ENCODE peak calls at places on chromosomes 2 and 18, in four cellular contexts. J is K562, D is H1, K is A549. O is an unnamed sample.

GRCh38 chr2:46885376-46885775 is 30.2 kb downstream of the MCFD2 start:
- DNase-seq in D (no peak), J (no peak), K (no peak), O (no peak)

GRCh38 chr2:73984922-73985317 is 210 bp downstream of the TET3 start:
- DNase-seq in D (no peak), J (no peak), K (peak), O (peak)

GRCh38 chr18:43620936-43621335 is 343.6 kb upstream of the SYT4 start:
- DNase-seq in D (no peak), K (peak), J (peak), O (peak)

GRCh38 chr2:69166812-69167468 is 154.0 kb downstream of the ANTXR1 start:
- DNase-seq in J (no peak), K (no peak), D (no peak), O (peak)

GRCh38 chr2:102063948-102064678 is 72.4 kb downstream of the IL1R2 start:
- DNase-seq in K (peak), D (no peak), J (peak), O (peak)

GRCh38 chr18:59990121-59990818 is 90.5 kb downstream of the PMAIP1 start:
- DNase-seq in K (no peak), J (no peak), D (no peak), O (no peak)

GRCh38 chr2:158305501-158305900 is 151.1 kb downstream of the CCDC148 start:
- DNase-seq in K (no peak), J (no peak), D (no peak), O (no peak)

GRCh38 chr2:44836174-44836573 is 105.3 kb upstream of the SIX3 start:
- DNase-seq in J (no peak), K (no peak), D (no peak), O (no peak)

GRCh38 chr2:73746015-73746876 is 9.1 kb upstream of the TPRKB start:
- DNase-seq in K (no peak), D (no peak), J (no peak), O (no peak)

GRCh38 chr2:219629976-219630695 is 2.7 kb downstream of the SLC4A3 start:
- DNase-seq in J (no peak), K (no peak), D (no peak), O (no peak)

GRCh38 chr18:79747156-79747845 is 50.4 kb upstream of the KCNG2 start:
- DNase-seq in J (no peak), D (no peak), K (no peak), O (no peak)

GRCh38 chr18:48948112-48949050 is 2.4 kb downstream of the SMAD7 start:
- DNase-seq in K (no peak), D (no peak), J (peak), O (peak)

GRCh38 chr2:153074207-153074606 is 355.8 kb downstream of the ARL6IP6 start:
- DNase-seq in D (no peak), J (no peak), K (no peak), O (no peak)

GRCh38 chr18:10526211-10526949 is 553 bp downstream of the NAPG start:
- DNase-seq in J (peak), D (no peak), K (peak), O (peak)

GRCh38 chr18:3715223-3716080 is 265.5 kb downstream of the TGIF1 start:
- DNase-seq in D (no peak), K (no peak), J (no peak), O (no peak)

GRCh38 chr2:56449449-56449860 is 265.7 kb downstream of the CCDC85A start:
- DNase-seq in D (no peak), J (no peak), K (peak), O (no peak)

GRCh38 chr18:26565514-26565913 is 17.2 kb upstream of the KCTD1 start:
- DNase-seq in K (no peak), J (no peak), D (no peak), O (no peak)

GRCh38 chr2:217099561-217099960 is 239.7 kb upstream of the TNP1 start:
- DNase-seq in D (no peak), K (no peak), J (no peak), O (no peak)

GRCh38 chr2:20623741-20624155 is 27.1 kb downstream of the HS1BP3 start:
- DNase-seq in K (no peak), D (no peak), J (no peak), O (no peak)

GRCh38 chr2:19361325-19361990 is 3.0 kb upstream of the OSR1 start:
- DNase-seq in K (no peak), D (no peak), J (no peak), O (no peak)

GRCh38 chr2:105563000-105563719 is 164.3 kb upstream of the FHL2 start:
- DNase-seq in K (no peak), J (no peak), D (no peak), O (no peak)

GRCh38 chr2:236573066-236573929 is 3.7 kb downstream of the ACKR3 start:
- DNase-seq in D (no peak), K (no peak), J (no peak), O (no peak)

GRCh38 chr2:188416367-188416766 is 124.7 kb downstream of the GULP1 start:
- DNase-seq in K (no peak), D (no peak), J (no peak), O (no peak)

GRCh38 chr2:60302377-60303126 is 250.9 kb downstream of the BCL11A start:
- DNase-seq in J (no peak), D (no peak), K (no peak), O (no peak)

GRCh38 chr2:70301344-70302194 is at the start of gene FAM136A:
- DNase-seq in D (peak), K (peak), J (peak), O (peak)

GRCh38 chr2:223585691-223586090 is 16.5 kb downstream of the SCG2 start:
- DNase-seq in D (no peak), K (peak), J (no peak), O (no peak)
- TF ChIP-seq CHD2 in D (no peak), K (no peak), J (no peak), O (no peak)

DNA sequence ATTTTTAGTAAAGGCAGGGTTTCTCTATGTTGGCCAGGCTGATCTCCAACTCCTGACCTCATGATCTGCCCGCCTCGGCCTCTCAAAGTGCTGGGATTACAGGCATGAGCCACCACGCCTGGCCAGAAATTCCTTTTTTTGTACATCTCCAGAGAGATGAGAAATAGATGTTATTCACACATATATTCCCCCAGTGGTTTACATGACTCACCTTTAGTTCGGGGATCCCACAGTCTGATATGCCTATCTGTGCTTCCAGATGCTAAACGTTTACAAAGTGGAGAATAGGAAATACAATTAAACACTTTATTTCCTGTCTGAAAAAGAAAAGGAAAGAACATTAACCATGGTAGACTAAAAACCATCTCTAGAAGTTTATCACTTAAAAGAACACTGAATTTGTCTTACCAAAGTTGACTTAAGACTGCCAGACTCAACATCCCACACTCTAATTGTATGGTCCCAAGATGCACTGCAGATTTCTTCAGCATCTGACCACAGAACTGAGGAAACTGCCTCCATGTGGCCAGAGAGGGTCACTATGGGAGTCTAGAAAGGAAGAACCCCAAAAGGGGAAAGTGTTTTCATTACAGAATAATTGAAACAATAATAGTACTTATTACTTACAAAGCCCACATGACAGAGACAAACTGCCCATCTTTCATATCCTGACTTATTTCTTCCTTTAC is 12.6 kb upstream of the ICA1L start:
- DNase-seq in K (no peak), D (no peak), J (peak), O (no peak)
- TF ChIP-seq CHD2 in K (no peak), D (no peak), J (no peak), O (no peak)

DNA sequence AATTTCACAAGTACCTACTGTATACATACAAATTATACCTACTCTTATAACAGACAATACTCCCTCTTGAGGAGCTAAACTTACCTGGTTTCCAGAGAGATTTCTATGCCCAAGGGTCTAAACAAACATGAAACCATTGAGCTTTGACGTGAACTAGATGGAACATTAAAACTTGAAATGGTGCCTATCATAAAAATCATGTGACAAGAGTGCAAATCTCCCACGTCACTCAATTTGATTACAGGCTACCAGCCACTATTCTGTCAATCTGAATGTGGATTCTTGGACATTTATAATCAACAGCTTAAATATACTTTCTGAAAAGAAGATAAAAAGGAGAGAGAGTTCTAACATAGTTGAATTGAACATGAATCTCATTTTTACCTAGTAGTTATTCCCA is 297.1 kb upstream of the SESTD1 start:
- DNase-seq in K (no peak), D (no peak), J (no peak), O (no peak)
- TF ChIP-seq CHD2 in K (no peak), D (no peak), J (no peak), O (no peak)

DNA sequence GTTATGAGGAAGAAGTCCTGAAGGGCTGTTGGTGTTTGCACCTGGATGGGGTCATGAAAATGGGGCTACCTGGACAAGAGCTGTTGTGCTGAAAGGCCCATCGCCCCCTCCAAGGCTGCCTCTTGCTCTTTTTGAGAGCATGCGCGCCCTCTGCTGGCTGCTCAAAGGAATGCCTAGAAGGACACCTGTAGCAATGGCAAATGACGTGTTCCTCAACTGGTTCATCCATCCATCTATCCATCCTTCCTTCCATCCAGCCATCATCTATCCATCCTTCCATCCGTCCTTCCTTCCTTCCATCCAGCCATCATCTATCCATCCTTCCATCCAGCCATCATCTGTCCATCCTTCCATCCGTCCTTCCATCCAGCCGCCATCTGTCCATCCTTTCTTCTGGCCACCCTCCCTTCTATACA is 17.2 kb upstream of the RPL31 start:
- DNase-seq in K (peak), J (peak), D (peak), O (peak)
- TF ChIP-seq CHD2 in K (no peak), J (no peak), D (no peak), O (no peak)

DNA sequence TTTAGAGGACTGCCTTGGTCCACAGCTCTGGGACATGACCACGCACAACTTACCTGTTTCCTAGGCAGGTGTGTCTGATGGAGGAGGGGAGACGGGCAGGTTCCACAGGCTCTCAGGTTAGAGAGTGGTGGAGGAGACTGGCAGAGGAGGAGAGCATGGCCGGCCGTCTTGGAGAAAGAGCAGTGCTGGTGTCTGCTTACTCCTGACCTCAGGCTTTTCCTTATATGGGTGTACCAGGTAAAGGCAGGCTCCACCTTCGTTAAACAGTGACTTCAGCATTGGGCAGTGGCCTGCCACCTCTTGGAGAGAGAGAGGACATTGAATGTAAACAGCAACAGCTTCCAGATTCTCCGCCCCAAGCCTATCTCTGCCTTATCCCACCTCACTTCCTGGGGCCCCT is at the start of gene CAPN13:
- DNase-seq in J (no peak), D (peak), K (no peak), O (no peak)
- TF ChIP-seq CHD2 in J (no peak), D (no peak), K (no peak), O (no peak)

O was measured in HepG2.